ENCODE peak calls at places on chromosomes 11 and 22, in seven cellular contexts. F, M, Y, H, R, P and U are unnamed samples.

GRCh38 chr11:83537131-83537610 is 251.0 kb upstream of the CCDC90B start:
- DNase-seq in P (no peak), H (no peak), Y (no peak), F (no peak), R (no peak), M (no peak), U (no peak)

GRCh38 chr22:46791201-46791731 is 28.8 kb downstream of the TBC1D22A start:
- DNase-seq in M (peak; percentile 26), R (peak; percentile 72), Y (peak; percentile 59), F (no peak), H (peak; percentile 52), P (no peak), U (peak; percentile 33)

GRCh38 chr11:61921446-61921845 is 4.1 kb upstream of the RAB3IL1 start:
- DNase-seq in P (no peak), M (no peak), F (no peak), H (no peak), Y (no peak), R (no peak), U (no peak)

GRCh38 chr11:92311616-92312449 is 87.2 kb downstream of the FAT3 start:
- DNase-seq in H (peak; percentile 47), M (no peak), R (no peak), Y (peak; percentile 67), P (no peak), F (no peak), U (peak; percentile 52)

GRCh38 chr11:59769828-59770227 is 14.7 kb downstream of the STX3 start:
- DNase-seq in F (no peak), R (no peak), M (no peak), Y (no peak), H (no peak), P (no peak), U (no peak)

GRCh38 chr11:46072172-46072964 is 48.9 kb downstream of the PHF21A start:
- DNase-seq in P (no peak), M (peak; percentile 7), R (no peak), H (peak; percentile 9), F (no peak), Y (peak; percentile 15), U (peak; percentile 25)

GRCh38 chr22:39517470-39517869 is 2.9 kb upstream of the ATF4 start:
- DNase-seq in R (no peak), H (no peak), M (no peak), F (no peak), Y (no peak), P (no peak), U (no peak)

GRCh38 chr11:8315463-8315862 is 51.8 kb upstream of the LMO1 start:
- DNase-seq in F (no peak), H (no peak), M (no peak), R (no peak), Y (no peak), P (no peak), U (no peak)

GRCh38 chr22:49916851-49917250 is 1.4 kb downstream of the ALG12 start:
- DNase-seq in R (no peak), F (no peak), M (no peak), P (no peak), Y (no peak), H (no peak), U (no peak)
- H3K4me3 ChIP-seq in R (no peak overlapping the region), F (no peak overlapping the region), M (no peak overlapping the region), P (no peak overlapping the region), Y (no peak overlapping the region), H (no peak overlapping the region), U (no peak overlapping the region)

GRCh38 chr11:36271794-36272409 is 17.3 kb downstream of the COMMD9 start:
- DNase-seq in P (no peak), Y (no peak), F (no peak), H (no peak), M (no peak), R (no peak), U (no peak)
- TF ChIP-seq CTCF in P (peak; percentile 14), Y (peak; percentile 9), F (no peak), H (no peak), M (no peak), R (peak; percentile 19), U (no peak)

GRCh38 chr11:118715245-118715807 is 35.9 kb upstream of the TREH start:
- DNase-seq in R (no peak), P (peak; percentile 23), M (peak; percentile 13), H (peak; percentile 40), F (no peak), Y (peak; percentile 54), U (peak; percentile 55)

GRCh38 chr11:118714816-118715215 is 35.4 kb upstream of the TREH start:
- DNase-seq in P (no peak), R (no peak), M (no peak), H (no peak), F (no peak), Y (no peak), U (no peak)

DNA sequence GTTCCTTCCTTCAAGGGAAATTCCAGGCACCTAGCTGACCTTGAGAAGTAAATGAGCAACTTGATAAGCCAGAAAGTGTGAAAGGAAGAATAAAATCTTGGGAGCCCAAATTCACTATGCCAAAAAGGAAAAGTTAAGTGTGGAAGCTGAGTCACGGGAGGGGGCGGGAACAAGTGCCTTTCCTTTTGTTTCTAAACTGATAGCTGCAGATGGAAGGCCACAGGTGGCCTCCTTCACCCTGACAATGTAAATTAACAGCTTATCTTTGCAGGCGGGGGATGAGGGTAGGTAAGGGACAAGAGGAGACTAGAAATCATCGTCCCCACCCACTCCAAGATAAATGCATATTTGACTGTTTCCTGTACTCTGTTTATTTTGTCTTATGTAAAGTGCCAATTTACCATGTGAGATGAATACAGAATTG is 36.4 kb upstream of the TREH start:
- DNase-seq in P (no peak), F (no peak), M (peak; percentile 46), Y (peak; percentile 30), H (no peak), R (no peak), U (peak; percentile 25)
- H3K4me3 ChIP-seq in P (no peak overlapping the region), F (no peak overlapping the region), M (no peak overlapping the region), Y (no peak overlapping the region), H (no peak overlapping the region), R (no peak overlapping the region), U (no peak overlapping the region)

DNA sequence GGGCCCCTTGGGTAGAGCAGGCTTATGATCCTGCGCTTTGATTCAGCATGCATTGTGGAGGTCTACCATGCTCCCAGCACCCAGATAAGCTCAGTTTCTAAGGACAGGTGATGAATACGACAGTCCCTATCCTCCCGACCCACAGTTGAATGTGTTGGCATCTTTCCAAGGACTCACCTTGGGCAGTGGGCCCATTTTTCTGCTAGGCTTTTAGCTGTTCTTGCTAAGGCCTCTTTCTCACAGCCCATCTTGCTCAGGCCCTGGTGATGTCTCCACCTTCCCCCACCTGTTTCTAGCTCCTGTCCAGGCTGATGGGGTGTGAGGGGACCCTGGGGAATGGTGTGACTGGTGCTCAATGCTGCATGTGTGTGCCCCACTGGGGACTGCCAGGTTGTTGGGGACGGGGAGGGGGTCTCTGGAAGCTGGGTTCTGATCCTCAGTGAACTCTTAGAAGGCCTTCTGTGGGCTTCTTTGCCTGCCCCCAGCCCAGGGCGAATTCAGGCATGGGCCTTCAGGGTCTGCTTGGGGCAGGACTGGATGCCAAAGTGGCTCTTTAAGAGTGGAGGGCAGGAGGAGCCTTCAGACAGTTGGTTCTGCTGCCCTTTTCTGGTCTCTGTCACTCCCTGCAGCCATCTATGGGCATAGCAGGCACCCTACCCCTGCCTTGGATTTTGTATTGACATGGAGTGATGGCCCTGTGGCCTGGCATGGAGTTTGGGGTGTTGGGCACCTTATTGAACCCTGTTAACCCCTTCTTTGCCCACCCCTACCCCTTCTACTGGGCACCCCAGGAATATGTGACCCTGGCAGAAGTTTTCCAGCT is 33.1 kb downstream of the PHLDB1 start:
- DNase-seq in F (no peak), M (peak; percentile 62), R (no peak), Y (no peak), P (no peak), H (no peak), U (no peak)
- TF ChIP-seq CTCF in F (peak; percentile 22), M (no peak), R (peak; percentile 5), Y (no peak), P (peak; percentile 7), H (no peak), U (peak; percentile 12)

GRCh38 chr11:33894402-33894754 is 2.5 kb upstream of the LMO2 start:
- DNase-seq in H (no peak), R (no peak), M (no peak), Y (no peak), P (no peak), F (no peak), U (no peak)
- H3K4me3 ChIP-seq in H (no peak overlapping the region), R (no peak overlapping the region), M (no peak overlapping the region), Y (no peak overlapping the region), P (no peak overlapping the region), F (peak overlapping the region; percentile 40), U (no peak overlapping the region)

DNA sequence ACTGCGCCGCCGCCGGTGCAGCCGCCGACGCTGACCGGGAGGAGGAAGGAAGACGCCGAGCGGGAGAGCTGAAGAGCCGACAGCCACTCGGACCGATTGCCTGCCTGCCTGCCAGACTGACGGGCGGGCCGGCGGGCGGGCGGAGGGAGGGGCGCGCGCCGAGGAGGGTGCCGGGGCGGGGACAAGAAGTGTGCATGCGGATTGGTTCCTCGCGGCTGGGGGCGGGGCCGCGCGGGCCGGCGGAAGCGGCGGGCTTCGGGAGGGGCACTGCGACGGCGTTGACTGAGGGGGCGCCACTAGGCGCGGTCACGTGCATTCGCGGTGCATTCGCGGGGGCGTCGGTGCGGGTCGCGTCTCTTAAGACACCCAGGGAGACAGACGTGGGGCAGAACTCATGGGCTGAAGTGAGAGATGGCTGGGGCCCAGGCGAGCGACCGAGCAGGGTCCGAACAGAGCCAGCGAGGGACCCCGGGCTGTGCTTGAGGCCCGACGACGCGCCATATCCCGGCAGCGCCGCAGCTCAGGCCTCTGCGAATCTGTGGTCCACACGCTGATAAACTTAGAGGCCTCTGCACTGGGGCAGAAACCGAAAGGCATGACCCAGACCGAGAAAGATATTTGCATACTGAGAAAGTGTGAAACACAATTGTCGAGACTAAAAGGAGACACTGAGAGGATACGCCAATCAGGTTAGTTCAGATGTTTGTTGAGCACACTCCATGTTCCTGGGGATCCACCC is at the start of gene MAPK1:
- DNase-seq in Y (peak; percentile 92), R (peak; percentile 92), P (peak; percentile 49), H (peak; percentile 87), M (peak; percentile 95), F (peak; percentile 95), U (peak; percentile 85)
- TF ChIP-seq CTCF in Y (no peak), R (peak; percentile 29), P (peak; percentile 24), H (peak; percentile 14), M (peak; percentile 5), F (peak; percentile 50), U (peak; percentile 11)

GRCh38 chr22:24326266-24326665 is 55.6 kb downstream of the SPECC1L start:
- DNase-seq in Y (no peak), P (no peak), H (no peak), R (no peak), F (no peak), M (no peak), U (no peak)
- H3K4me3 ChIP-seq in Y (no peak overlapping the region), P (no peak overlapping the region), H (no peak overlapping the region), R (no peak overlapping the region), F (no peak overlapping the region), M (no peak overlapping the region), U (no peak overlapping the region)